ENCODE peak calls at places on chromosomes 4 and X, in nine cellular contexts. W is stomach, I is aorta, G is iPS DF 6.9, K is brain microvascular endothelial cell, L is left lung, A is K562, T is AG09309, S is astrocyte. X is an unnamed sample.

GRCh38 chrX:9912341-9912740 is 54.8 kb upstream of the CLDN34 start:
- DNase-seq in W (no peak), I (no peak), G (no peak), K (no peak), L (no peak), A (no peak), T (no peak), S (peak; percentile 20), X (peak; percentile 71)

GRCh38 chr4:42282081-42282901 is 115.0 kb upstream of the SHISA3 start:
- DNase-seq in W (peak; percentile 30), I (no peak), G (no peak), K (peak; percentile 75), L (no peak), A (peak; percentile 59), T (no peak), S (peak; percentile 14), X (no peak)

GRCh38 chrX:129115104-129115503 is 408.2 kb downstream of the SMARCA1 start:
- DNase-seq in W (no peak), I (no peak), G (peak; percentile 31), K (peak; percentile 35), L (no peak), A (peak; percentile 27), T (no peak), S (no peak), X (no peak)

GRCh38 chr4:110953191-110953590 is 330.3 kb upstream of the PITX2 start:
- DNase-seq in W (no peak), I (no peak), G (no peak), K (no peak), L (no peak), A (no peak), T (no peak), S (peak; percentile 6), X (no peak)

GRCh38 chrX:46865281-46865680 is 28.4 kb downstream of the RP2 start:
- DNase-seq in W (no peak), I (no peak), G (no peak), K (peak; percentile 31), L (no peak), A (no peak), T (no peak), S (peak; percentile 57), X (no peak)

GRCh38 chr4:13201241-13201640 is 282.9 kb downstream of the RAB28 start:
- DNase-seq in W (no peak), I (no peak), G (no peak), K (no peak), L (no peak), A (no peak), T (no peak), S (no peak), X (no peak)

GRCh38 chr4:168585168-168586091 is 88.6 kb downstream of the PALLD start:
- DNase-seq in W (peak; percentile 77), I (peak; percentile 92), G (peak; percentile 63), K (peak; percentile 90), L (no peak), A (peak; percentile 38), T (peak; percentile 47), S (peak; percentile 64), X (no peak)

GRCh38 chr4:121472937-121473721 is 92.3 kb upstream of the QRFPR start:
- DNase-seq in W (no peak), I (no peak), G (no peak), K (no peak), L (no peak), A (no peak), T (no peak), S (no peak), X (no peak)

GRCh38 chr4:4496604-4497372 is 45.1 kb downstream of the STX18 start:
- DNase-seq in W (no peak), I (peak; percentile 61), G (no peak), K (no peak), L (no peak), A (peak; percentile 17), T (no peak), S (no peak), X (no peak)

GRCh38 chr4:4502694-4503311 is 39.0 kb downstream of the STX18 start:
- DNase-seq in W (no peak), I (no peak), G (no peak), K (peak; percentile 90), L (no peak), A (peak; percentile 32), T (no peak), S (peak; percentile 72), X (no peak)

GRCh38 chr4:4494882-4495281 is 47.0 kb downstream of the STX18 start:
- DNase-seq in W (no peak), I (no peak), G (no peak), K (no peak), L (no peak), A (no peak), T (no peak), S (no peak), X (no peak)

GRCh38 chr4:4501678-4502077 is 40.2 kb downstream of the STX18 start:
- DNase-seq in W (no peak), I (no peak), G (no peak), K (no peak), L (no peak), A (no peak), T (no peak), S (no peak), X (no peak)

DNA sequence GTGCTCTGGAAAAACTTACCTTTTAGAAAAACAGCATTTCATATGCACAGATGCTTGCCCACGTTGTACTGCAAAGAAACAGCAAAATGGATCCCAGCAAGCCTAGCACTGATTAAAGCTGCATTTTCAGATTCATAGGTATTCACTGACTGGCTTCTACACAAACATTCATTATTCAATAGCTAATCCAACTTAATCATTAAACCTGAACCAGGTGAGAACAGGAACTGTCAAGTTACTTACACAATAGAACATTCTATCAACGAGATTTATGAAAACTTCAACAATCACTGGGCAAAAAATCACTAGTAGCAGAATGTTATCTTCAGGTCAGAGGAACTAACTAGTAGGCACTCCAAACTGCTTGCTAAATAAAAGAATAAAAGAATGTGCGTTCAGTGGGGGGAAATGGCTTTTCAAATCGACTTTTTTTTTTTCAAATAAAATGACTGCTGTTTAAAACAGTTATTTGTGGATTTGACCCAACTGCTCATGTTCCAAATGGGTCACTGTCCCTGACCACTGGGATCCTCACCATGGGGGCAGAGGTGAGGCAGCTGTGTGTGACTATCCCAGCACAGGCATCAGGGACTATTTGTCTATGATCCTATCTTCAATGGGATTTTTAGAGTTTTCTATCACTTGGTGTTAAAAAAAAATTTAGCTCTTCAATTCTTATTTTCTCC is 42.3 kb downstream of the STX18 start:
- DNase-seq in W (no peak), I (no peak), G (no peak), K (no peak), L (no peak), A (no peak), T (no peak), S (no peak), X (no peak)
- H3K4me3 ChIP-seq in W (no peak overlapping the region), I (no peak overlapping the region), G (no peak overlapping the region), K (no peak overlapping the region), L (no peak overlapping the region), A (no peak overlapping the region), T (no peak overlapping the region), S (no peak overlapping the region), X (no peak overlapping the region)

GRCh38 chr4:105896461-105896939 is 1.2 kb downstream of the NPNT start:
- DNase-seq in W (no peak), I (no peak), G (no peak), K (no peak), L (peak; percentile 83), A (no peak), T (no peak), S (no peak), X (no peak)

GRCh38 chr4:105895324-105895608 is at the start of gene NPNT:
- DNase-seq in W (no peak), I (no peak), G (no peak), K (no peak), L (peak; percentile 86), A (no peak), T (no peak), S (no peak), X (no peak)

GRCh38 chr4:105895609-105896460 is 564 bp downstream of the NPNT start:
- DNase-seq in W (no peak), I (peak; percentile 82), G (no peak), K (no peak), L (peak; percentile 80), A (no peak), T (no peak), S (peak; percentile 2), X (no peak)

GRCh38 chr4:105894570-105895323 is 524 bp upstream of the NPNT start:
- DNase-seq in W (no peak), I (peak; percentile 83), G (no peak), K (no peak), L (no peak), A (no peak), T (no peak), S (peak; percentile 32), X (no peak)

GRCh38 chr4:105896984-105897760 is 1.9 kb downstream of the NPNT start:
- DNase-seq in W (no peak), I (no peak), G (no peak), K (no peak), L (no peak), A (no peak), T (no peak), S (no peak), X (peak; percentile 9)
- H3K4me3 ChIP-seq in W (peak overlapping the region; percentile 60), I (peak overlapping the region; percentile 66), G (no peak overlapping the region), K (no peak overlapping the region), L (peak overlapping the region; percentile 67), A (no peak overlapping the region), T (no peak overlapping the region), S (no peak overlapping the region), X (no peak overlapping the region)

DNA sequence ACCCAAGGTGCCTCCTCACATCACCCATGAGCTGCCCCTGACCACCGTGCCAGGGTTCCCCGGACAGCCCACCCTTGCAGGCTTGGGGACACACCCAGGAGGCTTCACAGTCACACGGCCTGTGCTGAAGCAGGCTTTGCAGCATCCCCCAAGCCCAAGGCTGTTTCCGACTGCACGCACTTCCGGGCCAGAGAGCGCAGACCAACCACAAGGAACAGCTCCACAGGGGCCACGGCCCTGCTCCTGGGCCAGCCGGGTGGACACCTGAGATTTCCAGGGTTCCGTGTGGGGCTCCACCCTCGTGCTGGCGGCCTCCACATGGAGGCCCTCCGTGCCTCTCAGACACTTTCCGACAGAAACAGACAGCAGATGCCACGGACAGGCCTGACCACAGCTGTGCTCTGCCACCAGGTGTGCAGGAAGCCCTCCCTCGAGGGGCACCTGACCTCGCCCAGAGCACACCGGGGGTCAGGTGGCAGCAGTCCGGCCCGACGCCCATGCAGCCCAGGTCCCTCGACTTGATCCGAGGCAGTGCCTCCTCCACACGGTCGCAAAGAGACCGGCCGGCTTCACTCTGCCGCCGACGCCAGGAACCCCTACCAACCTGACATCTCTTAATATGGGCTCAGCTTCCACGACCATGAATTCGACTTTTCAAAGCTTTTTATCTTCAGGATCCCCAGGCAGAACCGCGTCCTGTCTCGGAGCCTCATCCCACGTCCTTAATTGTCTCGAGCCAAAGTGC is 8.0 kb downstream of the CTBP1 start:
- DNase-seq in W (no peak), I (peak; percentile 67), G (no peak), K (no peak), L (peak; percentile 76), A (no peak), T (no peak), S (no peak), X (no peak)
- H3K4me3 ChIP-seq in W (no peak overlapping the region), I (no peak overlapping the region), G (no peak overlapping the region), K (no peak overlapping the region), L (no peak overlapping the region), A (no peak overlapping the region), T (no peak overlapping the region), S (no peak overlapping the region), X (no peak overlapping the region)

GRCh38 chr4:151676301-151676700 is 84.5 kb downstream of the GATB start:
- DNase-seq in W (no peak), I (no peak), G (no peak), K (peak; percentile 87), L (no peak), A (no peak), T (peak; percentile 39), S (peak; percentile 83), X (no peak)

GRCh38 chr4:151672996-151673395 is 87.8 kb downstream of the GATB start:
- DNase-seq in W (no peak), I (no peak), G (no peak), K (no peak), L (no peak), A (no peak), T (no peak), S (no peak), X (no peak)

GRCh38 chr4:151675366-151676060 is 85.3 kb downstream of the GATB start:
- DNase-seq in W (no peak), I (no peak), G (no peak), K (no peak), L (no peak), A (no peak), T (no peak), S (no peak), X (no peak)

GRCh38 chr4:151673913-151674520 is 86.8 kb downstream of the GATB start:
- DNase-seq in W (peak; percentile 45), I (no peak), G (no peak), K (no peak), L (no peak), A (no peak), T (no peak), S (no peak), X (no peak)

DNA sequence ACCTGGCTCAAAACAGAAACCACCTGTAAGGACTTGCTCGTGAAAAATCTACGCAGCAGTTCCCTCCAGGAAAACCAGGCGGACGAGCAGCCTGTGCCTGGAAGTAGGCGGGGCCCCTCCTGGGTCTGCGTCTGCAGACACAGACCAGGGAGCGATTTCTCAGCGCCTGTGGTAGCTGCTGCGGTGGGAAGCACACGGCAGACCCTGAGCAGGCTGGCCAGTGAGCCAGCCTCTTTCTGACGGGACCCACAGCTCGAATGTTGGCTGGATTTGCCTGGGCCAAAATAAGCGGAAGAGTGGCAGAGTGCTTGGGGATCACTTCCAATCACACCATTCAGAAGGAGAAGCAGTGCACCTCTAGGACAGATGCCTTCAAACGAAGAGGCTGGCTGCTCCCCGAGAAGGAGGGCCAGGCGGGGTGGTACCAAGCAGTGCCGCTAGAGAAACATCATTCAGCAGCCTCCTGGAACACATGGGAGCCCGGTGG is 86.0 kb downstream of the GATB start:
- DNase-seq in W (peak; percentile 70), I (peak; percentile 83), G (peak; percentile 33), K (no peak), L (peak; percentile 84), A (no peak), T (no peak), S (peak; percentile 56), X (peak; percentile 26)
- H3K4me3 ChIP-seq in W (peak overlapping the region; percentile 28), I (peak overlapping the region; percentile 54), G (no peak overlapping the region), K (no peak overlapping the region), L (no peak overlapping the region), A (no peak overlapping the region), T (no peak overlapping the region), S (no peak overlapping the region), X (peak overlapping the region; percentile 39)